ENCODE peak calls at places on chromosome 22, in seven cellular contexts. Z, F, M, L, X, Q and K are unnamed samples. For H3K27me3, the result is how much of the 10 kb centered on the place peaks cover.

GRCh38 chr22:46481386-46481785 is 56.0 kb downstream of the CELSR1 start:
- DNase-seq in Q (no peak), F (no peak), L (no peak), X (no peak), Z (no peak), M (no peak), K (no peak)

GRCh38 chr22:42336527-42337227 is 66.2 kb upstream of the TCF20 start:
- DNase-seq in Z (no peak), M (no peak), Q (no peak), X (no peak), L (no peak), F (no peak), K (no peak)

GRCh38 chr22:46613606-46613997 is 6.6 kb upstream of the GRAMD4 start:
- DNase-seq in Q (no peak), Z (peak), M (no peak), L (peak), F (no peak), X (no peak), K (no peak)

GRCh38 chr22:47724030-47724429 is 961.6 kb downstream of the TBC1D22A start:
- DNase-seq in F (no peak), X (no peak), Z (no peak), L (no peak), Q (no peak), M (no peak), K (no peak)

GRCh38 chr22:25754527-25755202 is 12.7 kb downstream of the MYO18B start:
- DNase-seq in L (peak), Z (no peak), M (no peak), F (no peak), Q (no peak), X (peak), K (no peak)

GRCh38 chr22:28730146-28730545 is 11.5 kb downstream of the CHEK2 start:
- DNase-seq in X (no peak), M (no peak), Z (no peak), L (no peak), Q (no peak), F (no peak), K (no peak)

GRCh38 chr22:46738961-46739870 is 1.2 kb upstream of the CERK start:
- DNase-seq in L (peak), X (no peak), M (peak), F (peak), Q (no peak), Z (no peak), K (no peak)

GRCh38 chr22:46031066-46031465 is 54.1 kb upstream of the WNT7B start:
- DNase-seq in L (no peak), Z (peak), Q (no peak), X (no peak), F (no peak), M (peak), K (no peak)

GRCh38 chr22:17065433-17065832 is 19.4 kb upstream of the IL17RA start:
- DNase-seq in M (no peak), X (no peak), F (no peak), L (peak), Q (no peak), Z (no peak), K (no peak)

GRCh38 chr22:46053563-46054090 is 76.7 kb upstream of the WNT7B start:
- DNase-seq in X (no peak), Q (peak), L (peak), Z (peak), F (peak), M (peak), K (no peak)

GRCh38 chr22:25923952-25924351 is 182.0 kb downstream of the MYO18B start:
- DNase-seq in X (no peak), L (no peak), M (no peak), Q (no peak), Z (no peak), F (no peak), K (no peak)

GRCh38 chr22:48592488-48592887 is 1235.2 kb downstream of the BRD1 start:
- DNase-seq in M (peak), F (no peak), X (no peak), L (no peak), Z (no peak), Q (no peak), K (no peak)

DNA sequence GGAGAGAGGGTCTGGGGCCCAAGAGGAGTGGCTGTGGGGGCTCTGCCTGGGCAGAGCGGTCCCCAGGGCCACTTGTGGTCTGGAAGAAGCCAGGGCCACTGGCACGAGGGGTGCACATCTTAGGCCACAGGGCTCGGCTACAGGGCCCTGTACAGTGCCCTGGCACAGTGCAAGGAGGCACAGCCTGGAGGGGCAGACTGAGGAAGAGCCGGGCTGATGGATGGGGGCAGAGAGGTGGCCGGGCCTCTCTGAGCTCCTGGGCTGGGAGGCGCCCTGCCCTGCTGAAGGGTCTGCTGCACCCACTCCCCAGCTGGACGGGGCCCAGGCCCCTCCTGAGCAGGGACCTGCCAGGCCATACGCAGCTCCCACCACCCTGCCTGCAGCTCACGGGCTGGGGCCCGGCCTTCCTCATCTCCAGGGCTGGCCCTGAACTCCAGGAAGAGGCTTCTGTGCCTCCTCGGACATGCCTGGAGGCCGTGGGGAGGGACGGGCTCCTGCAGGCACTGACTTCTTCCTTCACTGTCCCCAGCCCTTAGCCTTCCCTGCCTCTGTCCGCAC is 123.5 kb downstream of the CACNA1I start:
- DNase-seq in X (no peak), F (no peak), L (no peak), Q (no peak), M (peak), Z (no peak), K (no peak)
- H3K27me3 ChIP-seq in X (under half), F (under half), L (under half), Q (under half), M (under half), Z (under half), K (under half)

DNA sequence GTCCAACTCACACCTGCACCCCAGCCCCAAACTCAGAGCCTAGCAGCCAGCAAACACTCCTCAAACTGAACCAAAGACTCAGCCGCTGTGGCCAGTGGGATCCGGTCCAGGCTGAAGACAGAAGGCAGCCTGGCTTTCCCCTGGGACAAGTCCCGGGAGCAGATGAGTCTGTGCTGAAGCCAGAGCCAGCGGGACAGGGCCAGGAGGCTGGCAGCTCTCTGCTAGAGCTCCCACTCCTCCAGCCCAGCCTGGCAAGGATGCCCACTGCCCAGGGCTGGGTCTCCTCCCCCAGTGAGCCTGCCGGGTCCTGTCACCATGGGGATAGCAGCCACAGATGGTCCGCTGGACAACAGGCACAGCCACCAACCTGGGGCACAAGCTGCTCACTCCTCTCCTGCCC is 42.9 kb upstream of the PRR5 start:
- DNase-seq in F (no peak), L (peak), M (no peak), Z (no peak), X (no peak), Q (no peak), K (no peak)
- H3K27me3 ChIP-seq in F (under half), L (under half), M (under half), Z (under half), X (under half), Q (under half), K (under half)

GRCh38 chr22:24338701-24339451 is 68.2 kb downstream of the SPECC1L start:
- DNase-seq in Z (no peak), F (no peak), Q (no peak), L (peak), X (no peak), M (no peak), K (no peak)

GRCh38 chr22:24339452-24339747 is 68.8 kb downstream of the SPECC1L start:
- DNase-seq in L (no peak), F (no peak), Z (no peak), Q (no peak), M (no peak), X (no peak), K (no peak)

GRCh38 chr22:24337894-24338645 is 67.4 kb downstream of the SPECC1L start:
- DNase-seq in X (no peak), Q (no peak), L (no peak), Z (no peak), F (no peak), M (no peak), K (no peak)

DNA sequence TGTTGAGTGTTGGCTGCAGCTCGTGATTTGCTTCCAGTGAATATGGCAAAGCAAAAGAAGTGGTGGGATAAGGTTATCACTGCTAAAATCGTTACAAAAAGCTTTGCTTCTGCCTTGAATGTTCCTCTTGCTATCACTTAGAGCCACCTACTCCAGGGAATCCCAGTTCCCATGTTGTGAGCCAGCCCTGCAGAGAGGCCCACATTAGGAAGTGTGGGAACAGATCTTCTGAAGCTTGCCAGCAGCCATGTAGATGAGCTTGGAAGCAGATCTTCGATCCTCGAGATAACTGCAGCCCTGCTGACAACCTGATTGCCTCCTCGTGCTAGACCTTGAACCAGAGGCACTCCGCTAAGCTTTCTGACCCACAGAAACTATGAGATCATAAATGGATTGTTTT is 71.0 kb downstream of the SPECC1L start:
- DNase-seq in Q (no peak), Z (no peak), M (no peak), X (no peak), F (no peak), L (no peak), K (no peak)
- H3K27me3 ChIP-seq in Q (under half), Z (under half), M (under half), X (under half), F (under half), L (under half), K (under half)

GRCh38 chr22:37419370-37419915 is 7.8 kb downstream of the ELFN2 start:
- DNase-seq in L (no peak), X (no peak), M (no peak), Z (no peak), F (no peak), Q (no peak), K (no peak)

GRCh38 chr22:37421468-37421877 is 5.8 kb downstream of the ELFN2 start:
- DNase-seq in L (no peak), Z (no peak), M (no peak), F (no peak), Q (no peak), X (no peak), K (no peak)

GRCh38 chr22:37420656-37421467 is 6.4 kb downstream of the ELFN2 start:
- DNase-seq in Z (no peak), M (no peak), X (no peak), Q (no peak), F (no peak), L (no peak), K (no peak)

GRCh38 chr22:37418627-37419369 is 8.5 kb downstream of the ELFN2 start:
- DNase-seq in M (no peak), L (no peak), Q (no peak), Z (no peak), X (no peak), F (no peak), K (no peak)

DNA sequence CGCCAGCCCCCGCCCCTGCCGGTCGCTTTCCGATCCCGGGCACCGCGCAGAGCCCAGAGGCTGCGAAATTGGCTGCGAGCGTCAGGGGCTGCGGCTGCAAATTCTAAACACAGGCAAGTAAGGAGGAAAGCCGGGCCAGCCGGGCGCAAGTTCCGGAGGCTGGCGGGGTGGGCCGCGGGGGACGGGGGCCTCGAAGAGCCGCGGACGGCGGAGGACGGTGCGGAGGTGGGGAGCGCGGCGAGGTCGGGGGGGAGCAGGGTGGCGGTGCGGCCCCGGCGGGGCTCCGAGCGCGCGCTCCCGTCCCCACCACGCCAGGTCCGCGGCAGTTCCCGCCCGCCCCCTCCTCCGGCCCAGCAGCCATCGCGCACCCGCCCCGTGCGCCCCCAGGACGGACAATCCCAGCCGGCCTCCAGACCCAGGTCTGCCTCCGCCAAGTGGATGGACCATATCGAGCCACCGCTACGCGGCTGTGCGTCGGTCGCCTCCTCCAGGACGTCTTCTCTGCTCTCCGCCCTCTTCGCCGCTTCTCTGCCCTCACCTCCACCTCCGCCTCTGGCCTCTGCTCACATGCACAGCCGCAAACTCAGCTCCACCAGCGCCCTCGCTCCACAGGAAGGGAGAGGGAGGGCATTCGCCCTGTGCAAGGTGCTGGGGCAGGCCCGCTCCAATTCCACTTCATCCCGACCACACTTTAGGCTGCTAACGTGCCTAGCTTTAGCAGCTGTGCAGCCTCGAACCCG is 7.2 kb downstream of the ELFN2 start:
- DNase-seq in Q (peak), Z (no peak), M (no peak), L (no peak), F (no peak), X (no peak), K (no peak)
- H3K27me3 ChIP-seq in Q (under half), Z (under half), M (under half), L (half or more), F (under half), X (under half), K (under half)

DNA sequence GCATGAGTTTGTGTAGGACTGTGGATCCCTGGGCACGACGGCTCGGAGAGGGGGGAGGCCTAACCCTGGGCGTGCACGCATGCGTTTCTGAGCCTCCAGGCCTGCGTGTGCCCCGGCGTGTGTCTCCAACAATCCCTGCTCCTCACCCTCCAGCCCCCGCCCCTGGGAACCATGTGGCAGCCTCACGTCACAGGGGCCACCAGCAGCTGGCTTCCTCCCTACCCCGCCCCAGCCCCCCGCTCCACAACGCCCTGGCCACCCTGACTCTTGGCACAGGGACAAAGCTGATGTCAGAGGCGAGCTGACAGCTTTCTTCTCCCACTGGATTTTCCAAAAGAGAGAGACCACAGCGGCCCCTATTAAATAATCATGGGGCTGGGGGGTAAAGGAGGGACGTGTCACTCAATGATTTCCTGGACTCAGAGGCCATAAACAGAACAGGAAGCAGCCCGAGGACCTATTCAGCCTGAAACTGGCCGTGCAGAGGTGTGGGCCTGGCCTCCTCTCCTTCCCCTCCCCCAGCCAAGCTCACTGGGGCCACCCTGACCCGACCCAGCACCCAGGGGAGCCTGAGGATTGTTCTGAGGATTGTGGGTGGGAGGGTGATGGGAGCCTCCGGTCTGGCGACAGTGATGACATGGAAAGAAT is 6.8 kb upstream of the LIF start:
- DNase-seq in Q (peak), X (no peak), L (peak), M (peak), Z (no peak), F (no peak), K (no peak)
- H3K27me3 ChIP-seq in Q (under half), X (under half), L (under half), M (under half), Z (under half), F (under half), K (under half)

GRCh38 chr22:49674479-49674830 is 153.2 kb downstream of the BRD1 start:
- DNase-seq in X (no peak), Q (no peak), L (no peak), F (no peak), Z (no peak), M (no peak), K (no peak)

GRCh38 chr22:49671331-49672012 is 156.2 kb downstream of the BRD1 start:
- DNase-seq in Q (no peak), L (no peak), M (no peak), Z (no peak), F (no peak), X (no peak), K (no peak)

GRCh38 chr22:49670610-49671330 is 156.9 kb downstream of the BRD1 start:
- DNase-seq in M (no peak), Q (no peak), Z (peak), X (no peak), L (no peak), F (no peak), K (no peak)

GRCh38 chr22:49673048-49673447 is 154.6 kb downstream of the BRD1 start:
- DNase-seq in L (no peak), M (no peak), F (no peak), X (no peak), Z (no peak), Q (no peak), K (no peak)

GRCh38 chr22:49672013-49672516 is 155.6 kb downstream of the BRD1 start:
- DNase-seq in Z (no peak), Q (no peak), L (no peak), X (no peak), M (no peak), F (no peak), K (no peak)
- H3K27me3 ChIP-seq in Z (under half), Q (under half), L (half or more), X (under half), M (under half), F (under half), K (under half)

GRCh38 chr22:22923379-22923778 is 35.8 kb downstream of the IGLL5 start:
- DNase-seq in X (no peak), Q (no peak), L (no peak), Z (no peak), M (no peak), F (no peak), K (no peak)

GRCh38 chr22:22920104-22920654 is 32.6 kb downstream of the IGLL5 start:
- DNase-seq in M (no peak), Z (no peak), F (no peak), X (no peak), Q (no peak), L (no peak), K (no peak)

GRCh38 chr22:22920910-22921550 is 33.4 kb downstream of the IGLL5 start:
- DNase-seq in Z (no peak), L (no peak), X (no peak), Q (no peak), M (no peak), F (no peak), K (no peak)

GRCh38 chr22:22922954-22923319 is 35.3 kb downstream of the IGLL5 start:
- DNase-seq in Z (no peak), F (no peak), Q (no peak), M (no peak), L (no peak), X (no peak), K (no peak)

DNA sequence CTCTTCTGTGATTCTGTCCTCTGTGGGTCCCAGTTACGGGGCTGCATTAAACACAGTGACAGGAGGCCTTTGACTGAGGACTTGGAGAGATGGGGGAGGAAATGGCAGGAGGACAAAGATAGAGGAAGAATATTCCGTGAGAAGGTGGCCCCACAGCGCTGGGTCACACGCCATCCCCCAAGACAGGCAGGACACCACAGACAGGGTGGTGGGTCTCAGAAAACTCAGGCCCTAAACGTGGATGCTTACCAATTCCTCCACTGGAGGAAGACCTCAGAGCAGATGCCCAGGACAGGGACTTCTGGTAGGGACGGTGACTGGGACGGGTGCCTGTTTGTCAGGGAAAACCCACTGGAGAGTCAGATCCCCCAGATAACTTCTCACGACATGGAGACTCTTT is 34.0 kb downstream of the IGLL5 start:
- DNase-seq in Q (no peak), Z (no peak), X (no peak), F (no peak), L (no peak), M (no peak), K (no peak)
- H3K27me3 ChIP-seq in Q (under half), Z (under half), X (under half), F (under half), L (under half), M (under half), K (under half)

DNA sequence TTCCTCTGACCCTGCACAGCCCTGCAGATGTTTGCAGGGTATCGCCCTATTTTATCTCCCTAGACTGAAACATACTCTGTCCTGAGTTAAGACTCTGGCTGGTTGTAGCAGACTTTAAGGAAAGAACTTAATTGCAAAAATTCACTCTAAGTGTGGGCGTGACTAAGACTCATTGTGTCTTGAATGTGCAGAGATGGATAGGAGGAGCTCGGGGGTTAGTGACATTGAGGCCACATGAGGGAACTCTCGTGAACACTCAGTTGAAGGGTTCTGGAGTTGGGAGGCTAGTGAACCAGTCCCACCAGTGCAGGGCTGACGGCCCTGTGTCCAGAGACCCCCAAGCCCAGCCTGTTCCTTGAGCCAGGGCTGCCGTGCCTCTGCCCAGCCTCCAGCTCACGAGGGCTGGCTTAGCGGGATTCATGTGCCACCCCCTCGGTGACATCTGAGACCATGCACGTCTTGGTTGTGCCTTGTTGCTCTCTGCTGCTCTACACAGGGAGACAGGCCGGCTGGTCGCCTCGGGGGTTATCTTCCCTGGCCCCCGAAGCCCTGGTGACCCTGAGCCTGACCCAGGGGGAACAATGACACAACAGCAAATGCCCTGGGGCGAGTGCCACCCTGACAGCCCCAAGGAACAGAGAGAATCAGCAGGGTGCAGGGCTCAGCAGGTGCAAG is 11.4 kb upstream of the TBX1 start:
- DNase-seq in M (no peak), L (no peak), Z (no peak), Q (no peak), F (no peak), X (no peak), K (no peak)
- H3K27me3 ChIP-seq in M (under half), L (under half), Z (under half), Q (under half), F (under half), X (under half), K (under half)